ENCODE peak calls at places on chromosomes 13 and 19, in five cellular contexts. Y, V, N, S and O are unnamed samples.
A peak's percentile ranks its signal among the peaks of the same experiment; 100 is the strongest.

GRCh38 chr13:99260216-99260615 is 2.0 kb upstream of the GPR18 start:
- DNase-seq in V (no peak), Y (no peak), S (no peak), N (no peak), O (no peak)

GRCh38 chr13:77330009-77330471 is 3.1 kb upstream of the MYCBP2 start:
- DNase-seq in S (no peak), N (no peak), V (no peak), Y (no peak), O (no peak)

GRCh38 chr13:40031031-40031430 is 375.6 kb downstream of the COG6 start:
- DNase-seq in Y (no peak), N (no peak), S (no peak), V (no peak), O (no peak)

GRCh38 chr13:26487781-26488180 is 69.7 kb upstream of the WASF3 start:
- DNase-seq in S (no peak), V (no peak), Y (no peak), N (no peak), O (no peak)

GRCh38 chr13:67023088-67023893 is 206.8 kb downstream of the PCDH9 start:
- DNase-seq in N (no peak), V (no peak), Y (no peak), S (peak; percentile 12), O (no peak)

GRCh38 chr19:10682397-10683063 is 18.7 kb upstream of the QTRT1 start:
- DNase-seq in S (no peak), V (no peak), Y (no peak), N (no peak), O (no peak)

GRCh38 chr13:41916173-41916954 is 44.5 kb downstream of the VWA8 start:
- DNase-seq in S (no peak), Y (no peak), V (no peak), N (no peak), O (no peak)

GRCh38 chr13:102677122-102677521 is 17.7 kb downstream of the METTL21C start:
- DNase-seq in S (no peak), N (no peak), V (no peak), Y (no peak), O (no peak)

GRCh38 chr19:4866595-4867424 is 657 bp downstream of the PLIN3 start:
- DNase-seq in Y (peak; percentile 68), V (peak; percentile 69), N (peak; percentile 64), S (peak; percentile 66), O (peak; percentile 68)

GRCh38 chr19:43664008-43664407 is 6.0 kb downstream of the PLAUR start:
- DNase-seq in Y (no peak), V (no peak), S (no peak), N (no peak), O (no peak)

GRCh38 chr19:18913466-18913865 is 5.7 kb downstream of the COPE start:
- DNase-seq in N (no peak), Y (no peak), S (no peak), V (no peak), O (no peak)

GRCh38 chr13:29436721-29437250 is 158.7 kb downstream of the SLC7A1 start:
- DNase-seq in V (no peak), Y (no peak), S (no peak), N (no peak), O (no peak)
- H3K27ac ChIP-seq in V (no peak overlapping the region), Y (peak overlapping the region; percentile 86), S (no peak overlapping the region), N (peak overlapping the region; percentile 84), O (peak overlapping the region; percentile 72)

DNA sequence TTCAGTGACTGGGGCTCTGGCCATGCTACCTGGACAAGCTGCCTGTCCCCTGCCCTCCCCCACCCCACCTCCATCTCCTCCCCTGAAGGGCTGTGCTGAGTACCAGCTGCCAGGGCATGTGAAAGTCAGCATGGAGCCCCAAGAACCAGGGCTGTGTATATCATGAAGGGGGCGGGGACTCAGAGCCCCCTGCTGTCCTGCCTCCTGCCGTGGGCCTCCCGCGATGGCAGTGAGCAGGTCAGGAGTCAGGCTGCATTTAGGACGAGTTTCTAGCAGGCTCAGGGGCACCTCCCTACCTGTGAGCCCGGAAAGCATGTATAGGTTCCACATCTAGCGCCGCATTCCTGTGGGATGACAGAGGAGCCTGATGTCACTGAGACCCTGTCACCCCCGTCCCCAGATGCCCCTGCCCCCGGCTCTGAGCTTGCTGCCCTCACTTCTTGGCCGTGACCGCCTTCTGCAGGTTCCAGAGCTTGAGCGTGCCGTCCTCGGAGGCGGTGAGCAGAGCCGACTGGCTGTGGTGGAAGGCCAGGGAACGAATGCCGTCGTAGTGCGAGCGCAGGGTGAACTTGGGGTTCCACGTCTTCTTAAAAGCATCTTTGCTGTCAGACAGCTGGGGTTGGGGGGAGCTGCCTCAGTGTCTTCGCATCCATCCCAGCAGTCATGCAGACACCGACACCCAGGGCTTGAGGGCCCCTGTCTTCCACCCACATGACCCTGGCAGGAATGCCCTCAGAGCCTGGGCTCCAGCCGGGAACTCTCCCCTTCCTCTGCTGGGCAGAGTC is 8.3 kb upstream of the PRKD2 start:
- DNase-seq in Y (no peak), V (no peak), S (no peak), N (no peak), O (no peak)
- H3K4me1 ChIP-seq in Y (peaks cover 11% of the 10 kb centered on the region), V (peaks cover 26% of the 10 kb centered on the region), S (peaks cover 37% of the 10 kb centered on the region), N (peaks cover 28% of the 10 kb centered on the region), O (no peaks in the 10 kb centered on the region)

DNA sequence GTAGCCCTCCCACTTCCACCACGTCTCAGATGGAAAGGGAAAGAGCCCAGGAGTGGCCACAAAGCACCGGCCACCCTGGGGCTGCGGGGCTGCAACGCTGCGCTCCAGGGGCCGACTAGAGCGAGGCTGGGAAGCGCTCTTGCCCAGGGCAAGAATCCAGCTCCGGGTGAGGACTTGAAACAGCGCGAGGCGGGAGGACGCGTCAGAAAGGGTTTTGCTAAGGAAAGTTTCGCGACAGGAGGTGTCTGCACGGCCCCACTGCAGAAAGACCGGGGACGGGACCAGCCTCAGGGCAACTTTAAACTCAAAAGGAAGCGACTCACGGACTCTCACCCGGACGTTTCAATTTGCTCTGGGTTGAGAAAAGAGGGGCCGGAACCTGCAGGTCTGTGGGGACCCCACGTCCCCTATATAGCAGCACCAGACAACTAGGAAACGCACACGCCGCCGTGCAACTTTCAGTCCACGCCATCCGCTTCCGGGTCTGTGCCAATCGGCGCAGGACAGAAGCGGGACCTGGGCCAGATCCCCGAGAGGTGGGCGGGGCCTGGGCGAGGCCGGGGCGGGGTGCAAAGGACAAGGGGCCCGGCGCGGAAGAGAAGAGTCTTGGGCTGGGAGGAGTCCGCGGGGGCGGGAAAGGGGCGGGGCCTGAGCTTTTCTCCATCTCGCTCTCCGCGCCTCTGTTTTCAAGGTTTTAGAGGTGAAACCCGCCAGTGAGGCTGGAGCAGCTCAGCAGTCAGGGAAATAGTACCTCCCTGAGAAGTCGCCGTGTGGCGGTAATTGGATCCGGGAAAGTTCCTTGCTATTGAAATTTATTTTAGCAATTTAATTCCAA is at the start of gene ZNF816:
- DNase-seq in N (peak; percentile 98), S (peak; percentile 99), Y (peak; percentile 100), V (peak; percentile 99), O (peak; percentile 100)
- TF ChIP-seq POLR2A in N (no peak), S (peak; percentile 55), Y (peak; percentile 44), V (peak; percentile 85), O (peak; percentile 73)

GRCh38 chr13:23752111-23753001 is 136.8 kb downstream of the MIPEP start:
- DNase-seq in V (no peak), S (no peak), N (no peak), Y (no peak), O (no peak)

GRCh38 chr13:23751195-23751594 is 138.0 kb downstream of the MIPEP start:
- DNase-seq in N (no peak), Y (no peak), S (no peak), V (no peak), O (no peak)

GRCh38 chr13:23753523-23753922 is 135.7 kb downstream of the MIPEP start:
- DNase-seq in Y (no peak), N (no peak), V (no peak), S (no peak), O (no peak)

GRCh38 chr13:23754506-23754905 is 134.7 kb downstream of the MIPEP start:
- DNase-seq in S (no peak), N (no peak), Y (no peak), V (no peak), O (no peak)

GRCh38 chr13:23755040-23755439 is 134.2 kb downstream of the MIPEP start:
- DNase-seq in N (no peak), S (no peak), V (no peak), Y (no peak), O (no peak)
- H3K27ac ChIP-seq in N (no peak overlapping the region), S (no peak overlapping the region), V (no peak overlapping the region), Y (no peak overlapping the region), O (no peak overlapping the region)

GRCh38 chr19:15265214-15265613 is 33.0 kb upstream of the EPHX3 start:
- DNase-seq in V (no peak), S (no peak), Y (no peak), N (no peak), O (no peak)

GRCh38 chr19:15264061-15264932 is 32.0 kb upstream of the EPHX3 start:
- DNase-seq in Y (peak; percentile 80), S (peak; percentile 76), V (peak; percentile 87), N (peak; percentile 75), O (peak; percentile 78)

GRCh38 chr19:15263361-15263985 is 31.2 kb upstream of the EPHX3 start:
- DNase-seq in Y (no peak), S (no peak), N (no peak), V (no peak), O (no peak)

GRCh38 chr19:15265849-15266248 is 33.6 kb upstream of the EPHX3 start:
- DNase-seq in S (peak; percentile 82), V (peak; percentile 97), N (peak; percentile 86), Y (peak; percentile 93), O (peak; percentile 75)

DNA sequence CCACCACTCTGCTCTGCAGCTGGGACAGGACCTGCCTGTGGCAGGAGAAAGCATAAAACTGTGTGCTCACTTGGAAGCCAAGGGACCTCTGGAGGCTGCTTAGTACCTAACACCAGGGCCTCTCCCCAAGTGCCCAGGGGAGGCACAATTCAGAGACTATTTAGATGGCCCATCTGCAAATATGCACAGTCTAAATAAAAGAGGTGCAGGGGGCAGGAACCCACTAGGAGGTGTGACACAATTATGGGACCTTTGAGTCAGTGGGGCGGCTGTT is 32.6 kb upstream of the EPHX3 start:
- DNase-seq in S (no peak), N (no peak), Y (no peak), V (no peak), O (no peak)
- H3K4me1 ChIP-seq in S (peaks cover 76% of the 10 kb centered on the region), N (peaks cover 61% of the 10 kb centered on the region), Y (peaks cover 68% of the 10 kb centered on the region), V (peaks cover 50% of the 10 kb centered on the region), O (peaks cover 47% of the 10 kb centered on the region)

GRCh38 chr13:31794452-31794851 is 55.1 kb downstream of the RXFP2 start:
- DNase-seq in Y (no peak), N (no peak), V (no peak), S (peak; percentile 46), O (no peak)

GRCh38 chr13:31798189-31798588 is 58.9 kb downstream of the RXFP2 start:
- DNase-seq in Y (no peak), N (no peak), V (no peak), S (no peak), O (no peak)

GRCh38 chr13:31790992-31791391 is 51.7 kb downstream of the RXFP2 start:
- DNase-seq in S (no peak), N (no peak), V (no peak), Y (no peak), O (no peak)

GRCh38 chr13:31797154-31797775 is 57.9 kb downstream of the RXFP2 start:
- DNase-seq in N (no peak), S (peak; percentile 16), Y (no peak), V (no peak), O (no peak)

DNA sequence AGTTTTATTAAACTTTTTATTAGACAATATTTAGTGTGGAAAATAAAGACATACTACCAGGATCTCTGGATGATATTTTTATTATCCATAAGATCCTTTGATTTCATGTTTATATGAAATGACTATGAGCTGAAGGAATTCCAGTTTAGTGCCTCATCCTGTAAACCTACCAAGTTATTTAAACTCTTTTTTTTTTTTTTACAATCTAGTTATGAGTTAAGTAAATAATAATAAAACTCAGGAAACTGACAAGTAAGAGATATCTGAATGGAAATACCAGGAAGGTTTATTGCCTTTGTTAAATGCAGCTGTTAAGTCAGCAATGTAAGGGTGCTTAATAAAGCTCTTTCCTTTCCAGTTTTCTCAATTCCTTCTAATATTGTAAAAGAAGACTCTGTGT is 53.9 kb downstream of the RXFP2 start:
- DNase-seq in Y (no peak), S (no peak), V (no peak), N (no peak), O (no peak)
- TF ChIP-seq POLR2A in Y (no peak), S (no peak), V (no peak), N (no peak), O (no peak)